ENCODE peak calls at places on chromosomes 2 and 18, in seven cellular contexts. One of them, this sample, is unnamed.
A peak's percentile ranks its signal among the peaks of the same experiment; 100 is the strongest.

GRCh38 chr2:74001121-74001520 is 16.4 kb downstream of the TET3 start:
- DNase-seq in PC-9: no peak
- DNase-seq in mucosa of descending colon: no peak
- DNase-seq in breast epithelium: no peak
- DNase-seq in Peyer's patch: no peak
- DNase-seq in lower lobe of right lung: no peak
- DNase-seq in left lung: no peak
- DNase-seq in this sample: no peak

GRCh38 chr2:188440849-188441248 is 149.2 kb downstream of the GULP1 start:
- DNase-seq in left lung: no peak
- DNase-seq in lower lobe of right lung: no peak
- DNase-seq in breast epithelium: no peak
- DNase-seq in mucosa of descending colon: no peak
- DNase-seq in Peyer's patch: no peak
- DNase-seq in PC-9: no peak
- DNase-seq in this sample: no peak

GRCh38 chr2:149346272-149346671 is 15.9 kb downstream of the LYPD6 start:
- DNase-seq in Peyer's patch: no peak
- DNase-seq in mucosa of descending colon: no peak
- DNase-seq in breast epithelium: no peak
- DNase-seq in lower lobe of right lung: no peak
- DNase-seq in PC-9: no peak
- DNase-seq in left lung: no peak
- DNase-seq in this sample: no peak

GRCh38 chr2:230749111-230749510 is 36.5 kb downstream of the CAB39 start:
- DNase-seq in mucosa of descending colon: no peak
- DNase-seq in lower lobe of right lung: no peak
- DNase-seq in breast epithelium: no peak
- DNase-seq in PC-9: no peak
- DNase-seq in Peyer's patch: no peak
- DNase-seq in left lung: no peak
- DNase-seq in this sample: no peak

GRCh38 chr2:133657591-133657990 is 89.3 kb upstream of the NCKAP5 start:
- DNase-seq in mucosa of descending colon: no peak
- DNase-seq in breast epithelium: no peak
- DNase-seq in left lung: no peak
- DNase-seq in lower lobe of right lung: no peak
- DNase-seq in PC-9: no peak
- DNase-seq in Peyer's patch: no peak
- DNase-seq in this sample: peak; percentile 4

GRCh38 chr2:9108210-9108967 is 98.2 kb upstream of the ASAP2 start:
- DNase-seq in Peyer's patch: no peak
- DNase-seq in PC-9: no peak
- DNase-seq in left lung: no peak
- DNase-seq in lower lobe of right lung: no peak
- DNase-seq in breast epithelium: no peak
- DNase-seq in mucosa of descending colon: no peak
- DNase-seq in this sample: peak; percentile 23

GRCh38 chr2:195647302-195647701 is 9.7 kb upstream of the SLC39A10 start:
- DNase-seq in lower lobe of right lung: no peak
- DNase-seq in PC-9: no peak
- DNase-seq in mucosa of descending colon: no peak
- DNase-seq in left lung: no peak
- DNase-seq in Peyer's patch: no peak
- DNase-seq in breast epithelium: no peak
- DNase-seq in this sample: no peak

GRCh38 chr2:48860391-48860790 is 104.9 kb upstream of the LHCGR start:
- DNase-seq in breast epithelium: no peak
- DNase-seq in lower lobe of right lung: no peak
- DNase-seq in left lung: no peak
- DNase-seq in Peyer's patch: no peak
- DNase-seq in PC-9: no peak
- DNase-seq in mucosa of descending colon: no peak
- DNase-seq in this sample: no peak

GRCh38 chr2:197784956-197785941 is at the start of gene BOLL:
- DNase-seq in PC-9: no peak
- DNase-seq in breast epithelium: no peak
- DNase-seq in left lung: peak; percentile 71
- DNase-seq in Peyer's patch: no peak
- DNase-seq in lower lobe of right lung: no peak
- DNase-seq in mucosa of descending colon: peak; percentile 18
- DNase-seq in this sample: no peak

GRCh38 chr2:197782121-197782520 is 3.0 kb downstream of the BOLL start:
- DNase-seq in left lung: no peak
- DNase-seq in breast epithelium: no peak
- DNase-seq in lower lobe of right lung: no peak
- DNase-seq in Peyer's patch: no peak
- DNase-seq in mucosa of descending colon: no peak
- DNase-seq in PC-9: no peak
- DNase-seq in this sample: no peak

DNA sequence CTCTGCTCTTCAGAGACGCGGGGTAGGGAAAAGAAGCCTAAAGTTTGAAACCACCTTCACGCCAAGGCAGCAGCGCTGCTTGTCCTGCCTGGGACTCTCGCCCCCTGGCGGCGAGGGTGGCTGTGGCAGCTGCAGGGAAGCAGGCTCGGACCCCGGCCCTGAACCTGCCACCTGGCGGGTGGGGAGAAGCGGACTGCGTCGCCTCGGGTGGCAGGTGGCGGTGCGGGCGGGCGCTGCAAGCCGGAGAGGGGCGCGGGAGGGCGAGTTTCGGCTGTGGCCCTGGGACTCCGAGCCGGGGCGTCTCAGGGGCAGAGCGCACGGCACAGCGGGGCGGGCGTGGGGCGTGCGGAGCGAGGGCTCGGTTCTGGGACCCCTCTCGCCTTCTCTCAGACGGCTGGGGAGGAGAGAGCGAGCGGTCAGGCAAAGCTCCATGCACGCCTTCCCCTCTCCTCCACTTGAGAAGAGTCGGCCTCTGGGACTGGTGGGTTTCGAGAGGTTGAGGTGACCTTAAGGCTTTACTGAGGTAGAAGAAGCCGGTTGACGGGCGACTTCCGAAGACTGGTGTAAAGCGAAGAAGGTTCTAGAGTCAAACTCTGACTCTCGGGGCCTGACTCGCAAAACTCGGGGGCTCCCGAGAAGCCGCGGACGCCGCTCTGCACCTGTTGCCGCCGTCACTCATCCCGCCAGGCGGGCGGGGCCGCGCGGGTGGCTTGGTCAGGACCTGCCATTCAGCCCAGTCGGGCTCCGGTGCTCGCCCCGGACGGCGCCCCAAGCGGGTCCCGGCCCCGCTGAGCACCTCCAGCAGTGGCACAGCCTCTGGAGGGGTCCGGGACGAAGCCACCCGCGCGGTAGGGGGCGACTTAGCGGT is 1.1 kb upstream of the BOLL start:
- DNase-seq in lower lobe of right lung: peak; percentile 59
- DNase-seq in breast epithelium: no peak
- DNase-seq in left lung: peak; percentile 91
- DNase-seq in PC-9: no peak
- DNase-seq in Peyer's patch: peak; percentile 54
- DNase-seq in mucosa of descending colon: peak; percentile 54
- DNase-seq in this sample: no peak
- H3K4me3 ChIP-seq in lower lobe of right lung: peak overlapping the region; percentile 53
- H3K4me3 ChIP-seq in breast epithelium: peak overlapping the region; percentile 63
- H3K4me3 ChIP-seq in left lung: peak overlapping the region; percentile 42
- H3K4me3 ChIP-seq in PC-9: no peak overlapping the region
- H3K4me3 ChIP-seq in Peyer's patch: peak overlapping the region; percentile 43
- H3K4me3 ChIP-seq in mucosa of descending colon: no peak overlapping the region
- H3K4me3 ChIP-seq in this sample: peak overlapping the region; percentile 24

GRCh38 chr2:218956039-218956438 is 3.4 kb upstream of the CDK5R2 start:
- DNase-seq in mucosa of descending colon: no peak
- DNase-seq in left lung: no peak
- DNase-seq in PC-9: no peak
- DNase-seq in lower lobe of right lung: no peak
- DNase-seq in breast epithelium: no peak
- DNase-seq in Peyer's patch: no peak
- DNase-seq in this sample: no peak

GRCh38 chr2:218952160-218952559 is 7.3 kb upstream of the CDK5R2 start:
- DNase-seq in PC-9: no peak
- DNase-seq in mucosa of descending colon: no peak
- DNase-seq in breast epithelium: no peak
- DNase-seq in Peyer's patch: no peak
- DNase-seq in lower lobe of right lung: no peak
- DNase-seq in left lung: no peak
- DNase-seq in this sample: no peak

GRCh38 chr2:218957685-218958084 is 1.8 kb upstream of the CDK5R2 start:
- DNase-seq in breast epithelium: no peak
- DNase-seq in lower lobe of right lung: no peak
- DNase-seq in left lung: no peak
- DNase-seq in PC-9: peak; percentile 50
- DNase-seq in Peyer's patch: no peak
- DNase-seq in mucosa of descending colon: no peak
- DNase-seq in this sample: no peak

GRCh38 chr2:218954541-218955300 is 4.7 kb upstream of the CDK5R2 start:
- DNase-seq in mucosa of descending colon: no peak
- DNase-seq in PC-9: no peak
- DNase-seq in breast epithelium: no peak
- DNase-seq in left lung: no peak
- DNase-seq in Peyer's patch: no peak
- DNase-seq in lower lobe of right lung: no peak
- DNase-seq in this sample: no peak

DNA sequence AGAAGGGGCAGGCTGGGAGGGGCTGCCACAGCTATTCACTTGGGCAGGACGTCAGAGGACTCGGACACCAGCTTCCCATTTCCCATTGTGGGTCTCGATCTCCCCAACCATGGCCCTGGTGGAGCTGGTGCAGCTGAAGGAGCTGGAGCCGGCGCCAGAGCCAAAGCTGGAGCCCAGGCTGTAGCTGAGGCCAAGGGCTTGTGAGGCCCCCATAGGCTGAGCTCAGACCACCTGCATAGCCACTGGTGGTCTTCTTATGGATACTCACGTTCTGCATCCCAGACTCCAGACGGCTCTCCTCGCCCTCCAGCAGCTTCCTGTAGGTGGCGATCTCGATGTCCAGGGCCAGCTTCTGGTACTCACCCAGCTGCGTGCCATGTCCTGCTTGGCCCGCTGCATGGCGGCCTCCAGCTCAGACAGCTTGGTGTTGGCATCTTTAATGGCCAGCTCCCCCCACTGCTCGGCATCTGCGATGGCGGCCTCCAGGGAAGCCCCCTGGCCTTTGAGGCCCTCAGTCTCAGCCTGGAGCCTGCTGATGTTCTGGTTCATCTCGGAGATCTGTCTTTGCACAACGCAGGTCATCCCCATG is 6.0 kb upstream of the CDK5R2 start:
- DNase-seq in mucosa of descending colon: no peak
- DNase-seq in lower lobe of right lung: no peak
- DNase-seq in PC-9: no peak
- DNase-seq in left lung: peak; percentile 49
- DNase-seq in Peyer's patch: no peak
- DNase-seq in breast epithelium: no peak
- DNase-seq in this sample: no peak
- TF ChIP-seq CTCF in mucosa of descending colon: no peak
- TF ChIP-seq CTCF in lower lobe of right lung: no peak
- TF ChIP-seq CTCF in PC-9: no peak
- TF ChIP-seq CTCF in left lung: no peak
- TF ChIP-seq CTCF in Peyer's patch: no peak
- TF ChIP-seq CTCF in breast epithelium: no peak
- TF ChIP-seq CTCF in this sample: no peak

GRCh38 chr18:45935591-45936335 is 31.4 kb downstream of the EPG5 start:
- DNase-seq in Peyer's patch: no peak
- DNase-seq in mucosa of descending colon: no peak
- DNase-seq in lower lobe of right lung: no peak
- DNase-seq in PC-9: no peak
- DNase-seq in breast epithelium: no peak
- DNase-seq in left lung: no peak
- DNase-seq in this sample: no peak
- H3K36me3 ChIP-seq in Peyer's patch: peaks cover 90% of the 10 kb centered on the region
- H3K36me3 ChIP-seq in mucosa of descending colon: no peaks in the 10 kb centered on the region
- H3K36me3 ChIP-seq in lower lobe of right lung: peaks cover 87% of the 10 kb centered on the region
- H3K36me3 ChIP-seq in PC-9: peaks cover 15% of the 10 kb centered on the region
- H3K36me3 ChIP-seq in breast epithelium: no peaks in the 10 kb centered on the region
- H3K36me3 ChIP-seq in left lung: peaks cover 91% of the 10 kb centered on the region
- H3K36me3 ChIP-seq in this sample: peaks cover 5% of the 10 kb centered on the region

GRCh38 chr2:124025896-124026295 is 809 bp downstream of the CNTNAP5 start:
- DNase-seq in lower lobe of right lung: no peak
- DNase-seq in Peyer's patch: no peak
- DNase-seq in PC-9: no peak
- DNase-seq in breast epithelium: no peak
- DNase-seq in mucosa of descending colon: no peak
- DNase-seq in left lung: no peak
- DNase-seq in this sample: no peak
- H3K4me3 ChIP-seq in lower lobe of right lung: no peak overlapping the region
- H3K4me3 ChIP-seq in Peyer's patch: no peak overlapping the region
- H3K4me3 ChIP-seq in PC-9: no peak overlapping the region
- H3K4me3 ChIP-seq in breast epithelium: no peak overlapping the region
- H3K4me3 ChIP-seq in mucosa of descending colon: no peak overlapping the region
- H3K4me3 ChIP-seq in left lung: no peak overlapping the region
- H3K4me3 ChIP-seq in this sample: no peak overlapping the region

DNA sequence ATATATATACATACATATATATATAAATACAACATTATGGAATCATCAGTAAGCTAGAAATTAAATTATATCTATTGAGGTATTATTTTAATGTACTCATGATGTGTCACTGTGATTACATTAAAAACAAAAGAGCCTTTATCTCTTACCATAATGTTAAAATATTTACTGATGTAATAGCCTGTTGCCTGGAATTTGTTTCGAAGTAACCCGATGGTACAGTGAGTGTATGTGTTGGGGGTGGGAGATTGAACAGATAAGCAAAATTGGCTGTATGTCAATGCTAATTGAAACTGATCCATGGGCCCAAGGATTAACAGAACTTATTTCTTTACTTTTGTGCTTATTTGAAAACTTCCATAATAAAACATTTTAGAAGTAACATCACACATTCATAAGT is 1473.2 kb downstream of the LRP1B start:
- DNase-seq in PC-9: no peak
- DNase-seq in Peyer's patch: no peak
- DNase-seq in lower lobe of right lung: no peak
- DNase-seq in breast epithelium: no peak
- DNase-seq in left lung: no peak
- DNase-seq in mucosa of descending colon: no peak
- DNase-seq in this sample: no peak
- TF ChIP-seq CTCF in PC-9: no peak
- TF ChIP-seq CTCF in Peyer's patch: no peak
- TF ChIP-seq CTCF in lower lobe of right lung: no peak
- TF ChIP-seq CTCF in breast epithelium: no peak
- TF ChIP-seq CTCF in left lung: no peak
- TF ChIP-seq CTCF in mucosa of descending colon: no peak
- TF ChIP-seq CTCF in this sample: no peak

DNA sequence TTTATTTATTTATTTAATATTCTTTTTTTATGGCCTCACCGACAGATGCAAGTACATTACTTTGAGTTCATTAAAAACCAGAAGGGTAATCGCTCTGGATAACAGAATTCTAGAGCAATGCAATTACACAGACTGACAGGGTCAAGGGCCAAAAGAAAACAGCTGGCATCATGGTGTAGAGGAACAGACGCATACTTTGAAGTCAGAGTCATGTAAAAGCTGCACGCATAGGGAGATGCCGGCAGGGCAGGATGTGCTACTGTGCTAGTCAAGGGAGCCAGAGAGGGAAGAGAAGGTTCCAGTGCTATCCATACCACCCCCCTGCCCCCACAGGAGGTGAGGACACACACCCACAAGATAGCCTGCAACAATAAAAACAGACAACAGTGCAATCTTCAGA is 115.2 kb upstream of the TFCP2L1 start:
- DNase-seq in lower lobe of right lung: no peak
- DNase-seq in mucosa of descending colon: no peak
- DNase-seq in left lung: no peak
- DNase-seq in PC-9: no peak
- DNase-seq in breast epithelium: no peak
- DNase-seq in Peyer's patch: no peak
- DNase-seq in this sample: no peak
- H3K36me3 ChIP-seq in lower lobe of right lung: peaks cover 94% of the 10 kb centered on the region
- H3K36me3 ChIP-seq in mucosa of descending colon: peaks cover 4% of the 10 kb centered on the region
- H3K36me3 ChIP-seq in left lung: peaks cover 64% of the 10 kb centered on the region
- H3K36me3 ChIP-seq in PC-9: peaks cover 30% of the 10 kb centered on the region
- H3K36me3 ChIP-seq in breast epithelium: no peaks in the 10 kb centered on the region
- H3K36me3 ChIP-seq in Peyer's patch: peaks cover 65% of the 10 kb centered on the region
- H3K36me3 ChIP-seq in this sample: no peaks in the 10 kb centered on the region